ENCODE peak calls at places on chromosomes 7 and 10, in ten cellular contexts. One of them, this sample, is unnamed.
A peak's percentile ranks its signal among the peaks of the same experiment; 100 is the strongest.

GRCh38 chr10:48449501-48450232 is 143.2 kb downstream of the MAPK8 start:
- DNase-seq in fibroblast of pulmonary artery: no peak
- DNase-seq in hepatocyte: peak; percentile 1
- DNase-seq in globus pallidus: peak; percentile 61
- DNase-seq in SK-MEL-5: no peak
- DNase-seq in effector memory CD8-positive, alpha-beta T cell: no peak
- DNase-seq in skeletal muscle cell: no peak
- DNase-seq in activated T-cell treated with anti-CD3 and anti-CD28 coated beads for 48 hours: no peak
- DNase-seq in stimulated activated CD4-positive, alpha-beta T cell treated with anti-CD3 and anti-CD28 coated beads, Interleukin-2, amount 100 ng/mL, for 48 hours: no peak
- DNase-seq in sciatic nerve: peak; percentile 57
- DNase-seq in this sample: no peak

GRCh38 chr10:104306897-104307296 is 31.4 kb downstream of the ITPRIP start:
- DNase-seq in fibroblast of pulmonary artery: no peak
- DNase-seq in hepatocyte: no peak
- DNase-seq in globus pallidus: no peak
- DNase-seq in SK-MEL-5: no peak
- DNase-seq in effector memory CD8-positive, alpha-beta T cell: no peak
- DNase-seq in skeletal muscle cell: no peak
- DNase-seq in activated T-cell treated with anti-CD3 and anti-CD28 coated beads for 48 hours: no peak
- DNase-seq in stimulated activated CD4-positive, alpha-beta T cell treated with anti-CD3 and anti-CD28 coated beads, Interleukin-2, amount 100 ng/mL, for 48 hours: no peak
- DNase-seq in sciatic nerve: no peak
- DNase-seq in this sample: no peak

GRCh38 chr7:158450476-158451124 is 137.0 kb downstream of the PTPRN2 start:
- DNase-seq in fibroblast of pulmonary artery: no peak
- DNase-seq in hepatocyte: no peak
- DNase-seq in globus pallidus: no peak
- DNase-seq in SK-MEL-5: no peak
- DNase-seq in effector memory CD8-positive, alpha-beta T cell: no peak
- DNase-seq in skeletal muscle cell: no peak
- DNase-seq in activated T-cell treated with anti-CD3 and anti-CD28 coated beads for 48 hours: no peak
- DNase-seq in stimulated activated CD4-positive, alpha-beta T cell treated with anti-CD3 and anti-CD28 coated beads, Interleukin-2, amount 100 ng/mL, for 48 hours: no peak
- DNase-seq in sciatic nerve: no peak
- DNase-seq in this sample: no peak

GRCh38 chr10:16894834-16895233 is 77.6 kb upstream of the RSU1 start:
- DNase-seq in fibroblast of pulmonary artery: no peak
- DNase-seq in hepatocyte: no peak
- DNase-seq in globus pallidus: peak; percentile 6
- DNase-seq in SK-MEL-5: peak; percentile 92
- DNase-seq in effector memory CD8-positive, alpha-beta T cell: no peak
- DNase-seq in skeletal muscle cell: no peak
- DNase-seq in activated T-cell treated with anti-CD3 and anti-CD28 coated beads for 48 hours: no peak
- DNase-seq in stimulated activated CD4-positive, alpha-beta T cell treated with anti-CD3 and anti-CD28 coated beads, Interleukin-2, amount 100 ng/mL, for 48 hours: no peak
- DNase-seq in sciatic nerve: no peak
- DNase-seq in this sample: no peak

GRCh38 chr7:8214162-8214897 is 47.6 kb downstream of the ICA1 start:
- DNase-seq in fibroblast of pulmonary artery: no peak
- DNase-seq in hepatocyte: peak; percentile 47
- DNase-seq in globus pallidus: no peak
- DNase-seq in SK-MEL-5: peak; percentile 61
- DNase-seq in effector memory CD8-positive, alpha-beta T cell: no peak
- DNase-seq in skeletal muscle cell: peak; percentile 60
- DNase-seq in activated T-cell treated with anti-CD3 and anti-CD28 coated beads for 48 hours: no peak
- DNase-seq in stimulated activated CD4-positive, alpha-beta T cell treated with anti-CD3 and anti-CD28 coated beads, Interleukin-2, amount 100 ng/mL, for 48 hours: no peak
- DNase-seq in sciatic nerve: no peak
- DNase-seq in this sample: no peak

GRCh38 chr10:104069610-104070009 is 16.1 kb downstream of the COL17A1 start:
- DNase-seq in fibroblast of pulmonary artery: no peak
- DNase-seq in hepatocyte: no peak
- DNase-seq in globus pallidus: no peak
- DNase-seq in SK-MEL-5: no peak
- DNase-seq in effector memory CD8-positive, alpha-beta T cell: no peak
- DNase-seq in skeletal muscle cell: no peak
- DNase-seq in activated T-cell treated with anti-CD3 and anti-CD28 coated beads for 48 hours: no peak
- DNase-seq in stimulated activated CD4-positive, alpha-beta T cell treated with anti-CD3 and anti-CD28 coated beads, Interleukin-2, amount 100 ng/mL, for 48 hours: no peak
- DNase-seq in sciatic nerve: no peak
- DNase-seq in this sample: no peak

GRCh38 chr10:121113385-121113696 is 262.2 kb downstream of the WDR11 start:
- DNase-seq in fibroblast of pulmonary artery: no peak
- DNase-seq in hepatocyte: peak; percentile 40
- DNase-seq in globus pallidus: no peak
- DNase-seq in SK-MEL-5: no peak
- DNase-seq in effector memory CD8-positive, alpha-beta T cell: no peak
- DNase-seq in skeletal muscle cell: no peak
- DNase-seq in activated T-cell treated with anti-CD3 and anti-CD28 coated beads for 48 hours: no peak
- DNase-seq in stimulated activated CD4-positive, alpha-beta T cell treated with anti-CD3 and anti-CD28 coated beads, Interleukin-2, amount 100 ng/mL, for 48 hours: no peak
- DNase-seq in sciatic nerve: no peak
- DNase-seq in this sample: no peak

GRCh38 chr10:32256613-32257437 is 90.1 kb downstream of the EPC1 start:
- DNase-seq in fibroblast of pulmonary artery: peak; percentile 58
- DNase-seq in hepatocyte: peak; percentile 68
- DNase-seq in globus pallidus: peak; percentile 75
- DNase-seq in SK-MEL-5: peak; percentile 63
- DNase-seq in effector memory CD8-positive, alpha-beta T cell: peak; percentile 70
- DNase-seq in skeletal muscle cell: no peak
- DNase-seq in activated T-cell treated with anti-CD3 and anti-CD28 coated beads for 48 hours: peak; percentile 55
- DNase-seq in stimulated activated CD4-positive, alpha-beta T cell treated with anti-CD3 and anti-CD28 coated beads, Interleukin-2, amount 100 ng/mL, for 48 hours: peak; percentile 68
- DNase-seq in sciatic nerve: peak; percentile 79
- DNase-seq in this sample: peak; percentile 60

GRCh38 chr7:30412810-30413504 is 65.6 kb downstream of the NOD1 start:
- DNase-seq in fibroblast of pulmonary artery: peak; percentile 93
- DNase-seq in hepatocyte: peak; percentile 82
- DNase-seq in globus pallidus: peak; percentile 83
- DNase-seq in SK-MEL-5: peak; percentile 98
- DNase-seq in effector memory CD8-positive, alpha-beta T cell: peak; percentile 9
- DNase-seq in skeletal muscle cell: peak; percentile 49
- DNase-seq in activated T-cell treated with anti-CD3 and anti-CD28 coated beads for 48 hours: no peak
- DNase-seq in stimulated activated CD4-positive, alpha-beta T cell treated with anti-CD3 and anti-CD28 coated beads, Interleukin-2, amount 100 ng/mL, for 48 hours: no peak
- DNase-seq in sciatic nerve: no peak
- DNase-seq in this sample: no peak

GRCh38 chr10:78772083-78772482 is 296.7 kb upstream of the ZMIZ1 start:
- DNase-seq in fibroblast of pulmonary artery: no peak
- DNase-seq in hepatocyte: no peak
- DNase-seq in globus pallidus: no peak
- DNase-seq in SK-MEL-5: no peak
- DNase-seq in effector memory CD8-positive, alpha-beta T cell: no peak
- DNase-seq in skeletal muscle cell: no peak
- DNase-seq in activated T-cell treated with anti-CD3 and anti-CD28 coated beads for 48 hours: no peak
- DNase-seq in stimulated activated CD4-positive, alpha-beta T cell treated with anti-CD3 and anti-CD28 coated beads, Interleukin-2, amount 100 ng/mL, for 48 hours: no peak
- DNase-seq in sciatic nerve: peak; percentile 42
- DNase-seq in this sample: no peak

GRCh38 chr10:117460846-117461765 is 81.4 kb upstream of the EMX2 start:
- DNase-seq in fibroblast of pulmonary artery: no peak
- DNase-seq in hepatocyte: no peak
- DNase-seq in globus pallidus: no peak
- DNase-seq in SK-MEL-5: no peak
- DNase-seq in effector memory CD8-positive, alpha-beta T cell: no peak
- DNase-seq in skeletal muscle cell: no peak
- DNase-seq in activated T-cell treated with anti-CD3 and anti-CD28 coated beads for 48 hours: no peak
- DNase-seq in stimulated activated CD4-positive, alpha-beta T cell treated with anti-CD3 and anti-CD28 coated beads, Interleukin-2, amount 100 ng/mL, for 48 hours: no peak
- DNase-seq in sciatic nerve: no peak
- DNase-seq in this sample: no peak

GRCh38 chr10:124278356-124278755 is 140.4 kb downstream of the OAT start:
- DNase-seq in fibroblast of pulmonary artery: no peak
- DNase-seq in hepatocyte: no peak
- DNase-seq in globus pallidus: no peak
- DNase-seq in SK-MEL-5: no peak
- DNase-seq in effector memory CD8-positive, alpha-beta T cell: no peak
- DNase-seq in skeletal muscle cell: no peak
- DNase-seq in activated T-cell treated with anti-CD3 and anti-CD28 coated beads for 48 hours: no peak
- DNase-seq in stimulated activated CD4-positive, alpha-beta T cell treated with anti-CD3 and anti-CD28 coated beads, Interleukin-2, amount 100 ng/mL, for 48 hours: no peak
- DNase-seq in sciatic nerve: no peak
- DNase-seq in this sample: no peak

GRCh38 chr10:124403548-124403947 is 15.2 kb downstream of the OAT start:
- DNase-seq in fibroblast of pulmonary artery: peak; percentile 88
- DNase-seq in hepatocyte: peak; percentile 90
- DNase-seq in globus pallidus: peak; percentile 73
- DNase-seq in SK-MEL-5: peak; percentile 88
- DNase-seq in effector memory CD8-positive, alpha-beta T cell: peak; percentile 29
- DNase-seq in skeletal muscle cell: peak; percentile 45
- DNase-seq in activated T-cell treated with anti-CD3 and anti-CD28 coated beads for 48 hours: no peak
- DNase-seq in stimulated activated CD4-positive, alpha-beta T cell treated with anti-CD3 and anti-CD28 coated beads, Interleukin-2, amount 100 ng/mL, for 48 hours: peak; percentile 7
- DNase-seq in sciatic nerve: no peak
- DNase-seq in this sample: no peak

GRCh38 chr7:152520861-152521302 is 85.1 kb upstream of the KMT2C start:
- DNase-seq in fibroblast of pulmonary artery: no peak
- DNase-seq in hepatocyte: no peak
- DNase-seq in globus pallidus: no peak
- DNase-seq in SK-MEL-5: peak; percentile 97
- DNase-seq in effector memory CD8-positive, alpha-beta T cell: no peak
- DNase-seq in skeletal muscle cell: no peak
- DNase-seq in activated T-cell treated with anti-CD3 and anti-CD28 coated beads for 48 hours: no peak
- DNase-seq in stimulated activated CD4-positive, alpha-beta T cell treated with anti-CD3 and anti-CD28 coated beads, Interleukin-2, amount 100 ng/mL, for 48 hours: no peak
- DNase-seq in sciatic nerve: no peak
- DNase-seq in this sample: no peak

GRCh38 chr10:65394898-65395297 is 1530.9 kb upstream of the LRRTM3 start:
- DNase-seq in fibroblast of pulmonary artery: peak; percentile 47
- DNase-seq in hepatocyte: no peak
- DNase-seq in globus pallidus: peak; percentile 6
- DNase-seq in SK-MEL-5: no peak
- DNase-seq in effector memory CD8-positive, alpha-beta T cell: no peak
- DNase-seq in skeletal muscle cell: peak; percentile 11
- DNase-seq in activated T-cell treated with anti-CD3 and anti-CD28 coated beads for 48 hours: no peak
- DNase-seq in stimulated activated CD4-positive, alpha-beta T cell treated with anti-CD3 and anti-CD28 coated beads, Interleukin-2, amount 100 ng/mL, for 48 hours: no peak
- DNase-seq in sciatic nerve: no peak
- DNase-seq in this sample: no peak

GRCh38 chr10:22583683-22584082 is 130.7 kb downstream of the PIP4K2A start:
- DNase-seq in fibroblast of pulmonary artery: no peak
- DNase-seq in hepatocyte: no peak
- DNase-seq in globus pallidus: no peak
- DNase-seq in SK-MEL-5: no peak
- DNase-seq in effector memory CD8-positive, alpha-beta T cell: no peak
- DNase-seq in skeletal muscle cell: no peak
- DNase-seq in activated T-cell treated with anti-CD3 and anti-CD28 coated beads for 48 hours: no peak
- DNase-seq in stimulated activated CD4-positive, alpha-beta T cell treated with anti-CD3 and anti-CD28 coated beads, Interleukin-2, amount 100 ng/mL, for 48 hours: no peak
- DNase-seq in sciatic nerve: no peak
- DNase-seq in this sample: no peak

GRCh38 chr7:106588576-106589494 is 72.1 kb downstream of the CCDC71L start:
- DNase-seq in fibroblast of pulmonary artery: no peak
- DNase-seq in hepatocyte: peak; percentile 23
- DNase-seq in globus pallidus: no peak
- DNase-seq in SK-MEL-5: peak; percentile 40
- DNase-seq in effector memory CD8-positive, alpha-beta T cell: no peak
- DNase-seq in skeletal muscle cell: no peak
- DNase-seq in activated T-cell treated with anti-CD3 and anti-CD28 coated beads for 48 hours: no peak
- DNase-seq in stimulated activated CD4-positive, alpha-beta T cell treated with anti-CD3 and anti-CD28 coated beads, Interleukin-2, amount 100 ng/mL, for 48 hours: no peak
- DNase-seq in sciatic nerve: no peak
- DNase-seq in this sample: no peak

GRCh38 chr7:40243076-40243475 is 108.3 kb downstream of the SUGCT start:
- DNase-seq in fibroblast of pulmonary artery: no peak
- DNase-seq in hepatocyte: no peak
- DNase-seq in globus pallidus: no peak
- DNase-seq in SK-MEL-5: no peak
- DNase-seq in effector memory CD8-positive, alpha-beta T cell: no peak
- DNase-seq in skeletal muscle cell: no peak
- DNase-seq in activated T-cell treated with anti-CD3 and anti-CD28 coated beads for 48 hours: no peak
- DNase-seq in stimulated activated CD4-positive, alpha-beta T cell treated with anti-CD3 and anti-CD28 coated beads, Interleukin-2, amount 100 ng/mL, for 48 hours: no peak
- DNase-seq in sciatic nerve: no peak
- DNase-seq in this sample: no peak

GRCh38 chr10:94123253-94123995 is 129.7 kb downstream of the PLCE1 start:
- DNase-seq in fibroblast of pulmonary artery: peak; percentile 79
- DNase-seq in hepatocyte: peak; percentile 55
- DNase-seq in globus pallidus: no peak
- DNase-seq in SK-MEL-5: no peak
- DNase-seq in effector memory CD8-positive, alpha-beta T cell: no peak
- DNase-seq in skeletal muscle cell: no peak
- DNase-seq in activated T-cell treated with anti-CD3 and anti-CD28 coated beads for 48 hours: no peak
- DNase-seq in stimulated activated CD4-positive, alpha-beta T cell treated with anti-CD3 and anti-CD28 coated beads, Interleukin-2, amount 100 ng/mL, for 48 hours: no peak
- DNase-seq in sciatic nerve: no peak
- DNase-seq in this sample: no peak

GRCh38 chr7:129609666-129610065 is 1.9 kb upstream of the NRF1 start:
- DNase-seq in fibroblast of pulmonary artery: no peak
- DNase-seq in hepatocyte: peak; percentile 18
- DNase-seq in globus pallidus: no peak
- DNase-seq in SK-MEL-5: no peak
- DNase-seq in effector memory CD8-positive, alpha-beta T cell: no peak
- DNase-seq in skeletal muscle cell: no peak
- DNase-seq in activated T-cell treated with anti-CD3 and anti-CD28 coated beads for 48 hours: no peak
- DNase-seq in stimulated activated CD4-positive, alpha-beta T cell treated with anti-CD3 and anti-CD28 coated beads, Interleukin-2, amount 100 ng/mL, for 48 hours: no peak
- DNase-seq in sciatic nerve: no peak
- DNase-seq in this sample: no peak

GRCh38 chr7:80876894-80877414 is 41.9 kb downstream of the SEMA3C start:
- DNase-seq in fibroblast of pulmonary artery: peak; percentile 25
- DNase-seq in hepatocyte: peak; percentile 64
- DNase-seq in globus pallidus: no peak
- DNase-seq in SK-MEL-5: no peak
- DNase-seq in effector memory CD8-positive, alpha-beta T cell: no peak
- DNase-seq in skeletal muscle cell: peak; percentile 56
- DNase-seq in activated T-cell treated with anti-CD3 and anti-CD28 coated beads for 48 hours: no peak
- DNase-seq in stimulated activated CD4-positive, alpha-beta T cell treated with anti-CD3 and anti-CD28 coated beads, Interleukin-2, amount 100 ng/mL, for 48 hours: no peak
- DNase-seq in sciatic nerve: no peak
- DNase-seq in this sample: no peak

GRCh38 chr7:81195033-81195432 is 276.2 kb upstream of the SEMA3C start:
- DNase-seq in fibroblast of pulmonary artery: no peak
- DNase-seq in hepatocyte: peak; percentile 19
- DNase-seq in globus pallidus: no peak
- DNase-seq in SK-MEL-5: peak; percentile 61
- DNase-seq in effector memory CD8-positive, alpha-beta T cell: no peak
- DNase-seq in skeletal muscle cell: no peak
- DNase-seq in activated T-cell treated with anti-CD3 and anti-CD28 coated beads for 48 hours: no peak
- DNase-seq in stimulated activated CD4-positive, alpha-beta T cell treated with anti-CD3 and anti-CD28 coated beads, Interleukin-2, amount 100 ng/mL, for 48 hours: no peak
- DNase-seq in sciatic nerve: no peak
- DNase-seq in this sample: no peak

GRCh38 chr7:157857578-157858075 is 520.8 kb downstream of the DNAJB6 start:
- DNase-seq in fibroblast of pulmonary artery: no peak
- DNase-seq in hepatocyte: no peak
- DNase-seq in globus pallidus: no peak
- DNase-seq in SK-MEL-5: no peak
- DNase-seq in effector memory CD8-positive, alpha-beta T cell: no peak
- DNase-seq in skeletal muscle cell: no peak
- DNase-seq in activated T-cell treated with anti-CD3 and anti-CD28 coated beads for 48 hours: no peak
- DNase-seq in stimulated activated CD4-positive, alpha-beta T cell treated with anti-CD3 and anti-CD28 coated beads, Interleukin-2, amount 100 ng/mL, for 48 hours: no peak
- DNase-seq in sciatic nerve: no peak
- DNase-seq in this sample: no peak

GRCh38 chr10:97651773-97652172 is 11.3 kb downstream of the PI4K2A start:
- DNase-seq in fibroblast of pulmonary artery: no peak
- DNase-seq in hepatocyte: no peak
- DNase-seq in globus pallidus: no peak
- DNase-seq in SK-MEL-5: no peak
- DNase-seq in effector memory CD8-positive, alpha-beta T cell: no peak
- DNase-seq in skeletal muscle cell: no peak
- DNase-seq in activated T-cell treated with anti-CD3 and anti-CD28 coated beads for 48 hours: no peak
- DNase-seq in stimulated activated CD4-positive, alpha-beta T cell treated with anti-CD3 and anti-CD28 coated beads, Interleukin-2, amount 100 ng/mL, for 48 hours: no peak
- DNase-seq in sciatic nerve: no peak
- DNase-seq in this sample: no peak

GRCh38 chr10:65949543-65949942 is 976.3 kb upstream of the LRRTM3 start:
- DNase-seq in fibroblast of pulmonary artery: no peak
- DNase-seq in hepatocyte: no peak
- DNase-seq in globus pallidus: no peak
- DNase-seq in SK-MEL-5: no peak
- DNase-seq in effector memory CD8-positive, alpha-beta T cell: no peak
- DNase-seq in skeletal muscle cell: no peak
- DNase-seq in activated T-cell treated with anti-CD3 and anti-CD28 coated beads for 48 hours: no peak
- DNase-seq in stimulated activated CD4-positive, alpha-beta T cell treated with anti-CD3 and anti-CD28 coated beads, Interleukin-2, amount 100 ng/mL, for 48 hours: no peak
- DNase-seq in sciatic nerve: no peak
- DNase-seq in this sample: no peak

GRCh38 chr7:149489391-149490024 is 8.1 kb downstream of the ZNF746 start:
- DNase-seq in fibroblast of pulmonary artery: no peak
- DNase-seq in hepatocyte: no peak
- DNase-seq in globus pallidus: no peak
- DNase-seq in SK-MEL-5: peak; percentile 43
- DNase-seq in effector memory CD8-positive, alpha-beta T cell: no peak
- DNase-seq in skeletal muscle cell: no peak
- DNase-seq in activated T-cell treated with anti-CD3 and anti-CD28 coated beads for 48 hours: no peak
- DNase-seq in stimulated activated CD4-positive, alpha-beta T cell treated with anti-CD3 and anti-CD28 coated beads, Interleukin-2, amount 100 ng/mL, for 48 hours: no peak
- DNase-seq in sciatic nerve: no peak
- DNase-seq in this sample: no peak

GRCh38 chr10:653991-654646 is 35.3 kb downstream of the DIP2C start:
- DNase-seq in fibroblast of pulmonary artery: peak; percentile 17
- DNase-seq in hepatocyte: peak; percentile 77
- DNase-seq in globus pallidus: peak; percentile 69
- DNase-seq in SK-MEL-5: peak; percentile 91
- DNase-seq in effector memory CD8-positive, alpha-beta T cell: no peak
- DNase-seq in skeletal muscle cell: no peak
- DNase-seq in activated T-cell treated with anti-CD3 and anti-CD28 coated beads for 48 hours: no peak
- DNase-seq in stimulated activated CD4-positive, alpha-beta T cell treated with anti-CD3 and anti-CD28 coated beads, Interleukin-2, amount 100 ng/mL, for 48 hours: no peak
- DNase-seq in sciatic nerve: no peak
- DNase-seq in this sample: no peak

GRCh38 chr10:112135604-112136003 is 48.0 kb downstream of the GPAM start:
- DNase-seq in fibroblast of pulmonary artery: no peak
- DNase-seq in hepatocyte: no peak
- DNase-seq in globus pallidus: no peak
- DNase-seq in SK-MEL-5: no peak
- DNase-seq in effector memory CD8-positive, alpha-beta T cell: no peak
- DNase-seq in skeletal muscle cell: no peak
- DNase-seq in activated T-cell treated with anti-CD3 and anti-CD28 coated beads for 48 hours: no peak
- DNase-seq in stimulated activated CD4-positive, alpha-beta T cell treated with anti-CD3 and anti-CD28 coated beads, Interleukin-2, amount 100 ng/mL, for 48 hours: no peak
- DNase-seq in sciatic nerve: no peak
- DNase-seq in this sample: no peak